ENCODE peak calls at places on chromosome 10, in six cellular contexts. E is endothelial cell of umbilical vein, A is stomach, H is adrenal gland, W is ovary, J is IMR-90. T is an unnamed sample. For H3K36me3, the result is how much of the 10 kb centered on the place peaks cover.

GRCh38 chr10:79298403-79299244 is 48.6 kb upstream of the PPIF start:
- DNase-seq in J (peak), A (peak), W (peak), H (peak), E (peak), T (no peak)

GRCh38 chr10:14259696-14260595 is 70.8 kb downstream of the FRMD4A start:
- DNase-seq in E (no peak), A (no peak), W (peak), H (no peak), J (peak), T (no peak)

GRCh38 chr10:21057436-21057835 is 160.3 kb upstream of the NEBL start:
- DNase-seq in E (no peak), W (no peak), H (no peak), J (no peak), A (no peak), T (no peak)

GRCh38 chr10:122981066-122981464 is 864 bp downstream of the PSTK start:
- DNase-seq in A (no peak), J (peak), H (no peak), W (no peak), E (peak), T (no peak)

GRCh38 chr10:110535958-110536891 is 31.3 kb upstream of the SMC3 start:
- DNase-seq in W (no peak), A (peak), E (peak), H (no peak), J (peak), T (peak)

GRCh38 chr10:18583575-18584270 is 67.7 kb downstream of the NSUN6 start:
- DNase-seq in J (no peak), E (peak), W (no peak), H (no peak), A (no peak), T (no peak)

GRCh38 chr10:110137142-110137545 is 70.3 kb upstream of the MXI1 start:
- DNase-seq in E (peak), W (no peak), H (no peak), A (no peak), J (peak), T (no peak)

GRCh38 chr10:99325261-99325660 is 3.9 kb upstream of the CNNM1 start:
- DNase-seq in A (no peak), E (no peak), H (no peak), J (no peak), W (no peak), T (no peak)

GRCh38 chr10:124323145-124323725 is 95.5 kb downstream of the OAT start:
- DNase-seq in E (no peak), J (no peak), A (no peak), H (no peak), W (peak), T (no peak)

GRCh38 chr10:43843331-43844101 is 194.8 kb upstream of the ZNF32 start:
- DNase-seq in H (no peak), A (no peak), E (no peak), W (no peak), J (peak), T (peak)

GRCh38 chr10:67602268-67602950 is 93.6 kb downstream of the CTNNA3 start:
- DNase-seq in H (no peak), A (no peak), E (peak), W (no peak), J (peak), T (no peak)

GRCh38 chr10:79088613-79089355 is 20.0 kb downstream of the ZMIZ1 start:
- DNase-seq in A (no peak), J (no peak), H (no peak), E (no peak), W (no peak), T (no peak)

GRCh38 chr10:75971402-75972211 is 540.2 kb downstream of the LRMDA start:
- DNase-seq in J (peak), E (no peak), W (no peak), A (no peak), H (no peak), T (no peak)

GRCh38 chr10:78374331-78375028 is 340.8 kb downstream of the RPS24 start:
- DNase-seq in H (no peak), J (no peak), W (no peak), A (no peak), E (no peak), T (no peak)

GRCh38 chr10:69645751-69646687 is 16.0 kb downstream of the FAM241B start:
- DNase-seq in E (no peak), W (peak), H (peak), J (no peak), A (no peak), T (no peak)

GRCh38 chr10:95693668-95694534 is at the start of gene TCTN3:
- DNase-seq in W (peak), E (peak), A (peak), J (peak), H (peak), T (peak)
- TF ChIP-seq POLR2A in W (peak), E (peak), A (peak), J (peak), H (peak), T (peak)

GRCh38 chr10:73866621-73867020 is 7.7 kb downstream of the CAMK2G start:
- DNase-seq in W (no peak), E (no peak), A (no peak), H (no peak), J (no peak), T (no peak)

GRCh38 chr10:73867126-73867807 is 7.1 kb downstream of the CAMK2G start:
- DNase-seq in E (no peak), A (no peak), W (no peak), H (no peak), J (no peak), T (peak)

GRCh38 chr10:73867871-73868631 is 6.3 kb downstream of the CAMK2G start:
- DNase-seq in H (no peak), W (no peak), J (no peak), A (no peak), E (no peak), T (no peak)

GRCh38 chr10:73871295-73871914 is 3.0 kb downstream of the CAMK2G start:
- DNase-seq in W (no peak), J (no peak), H (no peak), A (no peak), E (no peak), T (no peak)

DNA sequence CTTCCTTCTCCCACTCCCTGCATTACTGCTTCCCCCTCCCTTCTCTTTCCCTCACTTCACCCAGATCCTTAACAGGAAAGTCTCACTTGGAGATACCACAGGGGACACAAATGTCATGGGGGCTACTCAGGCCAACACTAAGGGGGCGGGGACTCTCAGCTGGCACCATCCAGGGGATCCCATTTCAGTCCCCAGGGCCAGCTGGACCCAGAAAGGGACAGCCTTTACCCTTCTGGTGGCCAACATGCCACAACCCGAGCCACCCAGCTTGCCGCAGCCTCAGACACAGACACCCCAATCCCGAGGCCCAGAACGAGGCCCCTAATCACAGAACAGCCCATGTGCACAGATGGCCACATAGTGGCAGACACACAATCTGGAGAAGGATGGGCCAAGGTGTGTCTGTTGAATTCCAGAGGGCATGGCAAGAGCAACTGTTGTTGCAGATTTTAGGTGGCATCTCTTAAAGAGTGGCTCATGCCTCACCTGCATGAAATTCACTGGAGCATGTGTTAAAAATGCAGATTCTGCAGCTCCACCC is 5.6 kb downstream of the CAMK2G start:
- DNase-seq in J (no peak), H (no peak), A (no peak), W (no peak), E (no peak), T (no peak)
- H3K36me3 ChIP-seq in J (under half), H (under half), A (half or more), W (under half), E (under half), T (under half)

DNA sequence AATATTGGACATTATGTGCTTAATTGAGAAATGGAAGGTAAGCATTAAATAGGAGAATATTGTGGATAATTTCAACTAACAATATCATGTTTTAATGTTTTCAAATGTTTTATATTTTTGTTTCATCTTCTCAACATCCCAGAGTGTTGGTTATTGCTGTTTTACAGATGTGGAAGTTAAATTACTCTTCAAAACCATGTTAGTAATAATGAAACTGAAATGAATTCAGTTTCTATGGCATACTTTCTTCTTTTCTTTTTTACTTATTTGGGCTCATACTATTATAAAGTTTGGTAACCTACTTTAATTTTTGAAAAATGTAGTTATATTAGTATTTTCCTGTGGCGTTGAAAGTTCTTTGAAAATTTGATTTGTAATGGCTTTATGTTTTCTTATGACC is 4.2 kb downstream of the GLRX3 start:
- DNase-seq in J (no peak), W (no peak), H (no peak), A (no peak), E (no peak), T (no peak)
- H3K27ac ChIP-seq in J (no peak), W (no peak), H (no peak), A (no peak), E (no peak), T (no peak)

GRCh38 chr10:11319990-11320602 is 291.4 kb downstream of the USP6NL start:
- DNase-seq in W (no peak), E (no peak), H (no peak), A (no peak), J (no peak), T (no peak)
- TF ChIP-seq POLR2A in W (no peak), E (no peak), H (no peak), A (no peak), J (no peak), T (no peak)

T was measured in heart left ventricle.